ENCODE peak calls at places on chromosomes 12 and 14, in five cellular contexts. One of them, this sample, is unnamed.

GRCh38 chr12:32501835-32502333 is 102.5 kb downstream of the FGD4 start:
- DNase-seq in fibroblast of lung: peak; percentile 91
- DNase-seq in IMR-90: peak; percentile 81
- DNase-seq in HCT116: no peak
- DNase-seq in adipocyte: peak; percentile 65
- DNase-seq in this sample: peak; percentile 72

GRCh38 chr12:20369164-20370000 is 1.0 kb downstream of the PDE3A start:
- DNase-seq in HCT116: no peak
- DNase-seq in adipocyte: peak; percentile 80
- DNase-seq in fibroblast of lung: peak; percentile 43
- DNase-seq in IMR-90: peak; percentile 39
- DNase-seq in this sample: peak; percentile 65

GRCh38 chr12:51364026-51364425 is 17.5 kb upstream of the CELA1 start:
- DNase-seq in IMR-90: no peak
- DNase-seq in adipocyte: no peak
- DNase-seq in fibroblast of lung: no peak
- DNase-seq in HCT116: no peak
- DNase-seq in this sample: no peak

GRCh38 chr12:15356831-15357456 is 34.6 kb downstream of the PTPRO start:
- DNase-seq in fibroblast of lung: no peak
- DNase-seq in HCT116: no peak
- DNase-seq in adipocyte: no peak
- DNase-seq in IMR-90: no peak
- DNase-seq in this sample: no peak

GRCh38 chr14:89574420-89574819 is 157.4 kb upstream of the FOXN3 start:
- DNase-seq in HCT116: no peak
- DNase-seq in IMR-90: no peak
- DNase-seq in fibroblast of lung: no peak
- DNase-seq in adipocyte: no peak
- DNase-seq in this sample: no peak

GRCh38 chr14:69429643-69430042 is 31.2 kb downstream of the SLC39A9 start:
- DNase-seq in IMR-90: no peak
- DNase-seq in HCT116: no peak
- DNase-seq in adipocyte: no peak
- DNase-seq in fibroblast of lung: no peak
- DNase-seq in this sample: no peak

GRCh38 chr14:31122921-31123320 is 84.7 kb downstream of the HECTD1 start:
- DNase-seq in fibroblast of lung: no peak
- DNase-seq in adipocyte: no peak
- DNase-seq in HCT116: no peak
- DNase-seq in IMR-90: no peak
- DNase-seq in this sample: no peak

GRCh38 chr12:98483621-98484455 is 31.6 kb upstream of the TMPO start:
- DNase-seq in HCT116: no peak
- DNase-seq in adipocyte: no peak
- DNase-seq in IMR-90: no peak
- DNase-seq in fibroblast of lung: no peak
- DNase-seq in this sample: no peak

GRCh38 chr12:94157891-94158495 is 9.6 kb downstream of the PLXNC1 start:
- DNase-seq in fibroblast of lung: no peak
- DNase-seq in adipocyte: no peak
- DNase-seq in HCT116: no peak
- DNase-seq in IMR-90: no peak
- DNase-seq in this sample: no peak

GRCh38 chr12:130715996-130716917 is at the start of gene RIMBP2:
- DNase-seq in IMR-90: peak; percentile 1
- DNase-seq in adipocyte: peak; percentile 41
- DNase-seq in fibroblast of lung: peak; percentile 16
- DNase-seq in HCT116: no peak
- DNase-seq in this sample: peak; percentile 39

GRCh38 chr12:19421503-19422282 is 17.6 kb upstream of the AEBP2 start:
- DNase-seq in adipocyte: no peak
- DNase-seq in HCT116: no peak
- DNase-seq in IMR-90: no peak
- DNase-seq in fibroblast of lung: no peak
- DNase-seq in this sample: no peak

GRCh38 chr14:37251778-37252177 is 54.0 kb downstream of the MIPOL1 start:
- DNase-seq in fibroblast of lung: peak; percentile 13
- DNase-seq in HCT116: no peak
- DNase-seq in IMR-90: no peak
- DNase-seq in adipocyte: no peak
- DNase-seq in this sample: peak; percentile 1

GRCh38 chr14:60753264-60754126 is 18.9 kb downstream of the MNAT1 start:
- DNase-seq in HCT116: no peak
- DNase-seq in fibroblast of lung: peak; percentile 66
- DNase-seq in IMR-90: peak; percentile 40
- DNase-seq in adipocyte: no peak
- DNase-seq in this sample: no peak

GRCh38 chr14:100586520-100587247 is 533 bp downstream of the BEGAIN start:
- DNase-seq in HCT116: peak; percentile 67
- DNase-seq in fibroblast of lung: no peak
- DNase-seq in IMR-90: no peak
- DNase-seq in adipocyte: peak; percentile 43
- DNase-seq in this sample: peak; percentile 49

GRCh38 chr14:70707138-70708038 is 65.7 kb downstream of the TTC9 start:
- DNase-seq in HCT116: peak; percentile 27
- DNase-seq in IMR-90: peak; percentile 41
- DNase-seq in fibroblast of lung: no peak
- DNase-seq in adipocyte: peak; percentile 8
- DNase-seq in this sample: peak; percentile 68

GRCh38 chr12:1911598-1912575 is 6.6 kb downstream of the CACNA2D4 start:
- DNase-seq in IMR-90: no peak
- DNase-seq in adipocyte: no peak
- DNase-seq in fibroblast of lung: no peak
- DNase-seq in HCT116: no peak
- DNase-seq in this sample: no peak

GRCh38 chr14:77691259-77691658 is 16.6 kb downstream of the ALKBH1 start:
- DNase-seq in HCT116: no peak
- DNase-seq in adipocyte: no peak
- DNase-seq in IMR-90: no peak
- DNase-seq in fibroblast of lung: no peak
- DNase-seq in this sample: no peak

GRCh38 chr14:74913986-74914573 is 9.0 kb downstream of the RPS6KL1 start:
- DNase-seq in IMR-90: peak; percentile 77
- DNase-seq in fibroblast of lung: peak; percentile 83
- DNase-seq in adipocyte: peak; percentile 94
- DNase-seq in HCT116: peak; percentile 12
- DNase-seq in this sample: peak; percentile 90

GRCh38 chr12:19205120-19205519 is 75.6 kb downstream of the PLEKHA5 start:
- DNase-seq in IMR-90: no peak
- DNase-seq in HCT116: no peak
- DNase-seq in fibroblast of lung: no peak
- DNase-seq in adipocyte: no peak
- DNase-seq in this sample: peak; percentile 50

GRCh38 chr12:50581226-50582184 is 76.7 kb downstream of the DIP2B start:
- DNase-seq in IMR-90: peak; percentile 93
- DNase-seq in fibroblast of lung: peak; percentile 51
- DNase-seq in HCT116: no peak
- DNase-seq in adipocyte: peak; percentile 45
- DNase-seq in this sample: peak; percentile 95

GRCh38 chr12:47349770-47350408 is 270.1 kb upstream of the AMIGO2 start:
- DNase-seq in fibroblast of lung: no peak
- DNase-seq in IMR-90: peak; percentile 68
- DNase-seq in HCT116: no peak
- DNase-seq in adipocyte: no peak
- DNase-seq in this sample: peak; percentile 59

DNA sequence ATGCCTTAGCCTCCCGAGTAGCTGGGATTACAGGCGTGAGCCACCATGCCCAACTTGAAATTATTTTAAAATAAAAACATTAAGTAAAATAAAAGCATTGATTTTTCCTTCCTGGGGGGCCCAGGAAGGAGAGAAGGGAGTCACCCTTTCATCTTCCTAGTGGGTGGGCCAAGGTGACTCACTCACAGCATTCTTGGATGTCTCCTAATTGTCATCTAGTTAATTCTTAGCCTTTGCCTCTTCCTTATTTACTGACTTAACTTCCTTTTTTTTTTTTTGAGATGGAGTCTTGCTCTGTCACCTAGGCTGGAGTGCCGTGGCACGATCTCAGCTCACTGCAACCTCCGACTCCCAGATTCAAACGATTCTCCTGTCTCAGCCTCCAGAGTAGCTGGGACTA is 29.2 kb downstream of the TMEM120B start:
- DNase-seq in HCT116: no peak
- DNase-seq in IMR-90: no peak
- DNase-seq in fibroblast of lung: no peak
- DNase-seq in adipocyte: no peak
- DNase-seq in this sample: no peak
- H3K4me3 ChIP-seq in HCT116: no peak overlapping the region
- H3K4me3 ChIP-seq in IMR-90: no peak overlapping the region
- H3K4me3 ChIP-seq in fibroblast of lung: no peak overlapping the region
- H3K4me3 ChIP-seq in adipocyte: no peak overlapping the region
- H3K4me3 ChIP-seq in this sample: no peak overlapping the region

GRCh38 chr14:56268653-56269052 is 150.4 kb downstream of the PELI2 start:
- DNase-seq in fibroblast of lung: peak; percentile 48
- DNase-seq in IMR-90: peak; percentile 44
- DNase-seq in HCT116: no peak
- DNase-seq in adipocyte: no peak
- DNase-seq in this sample: no peak

GRCh38 chr14:56273949-56274348 is 155.7 kb downstream of the PELI2 start:
- DNase-seq in fibroblast of lung: no peak
- DNase-seq in IMR-90: no peak
- DNase-seq in HCT116: no peak
- DNase-seq in adipocyte: no peak
- DNase-seq in this sample: peak; percentile 11

GRCh38 chr14:56274556-56274955 is 156.3 kb downstream of the PELI2 start:
- DNase-seq in IMR-90: no peak
- DNase-seq in HCT116: no peak
- DNase-seq in fibroblast of lung: no peak
- DNase-seq in adipocyte: peak; percentile 58
- DNase-seq in this sample: peak; percentile 62

GRCh38 chr14:56273151-56273550 is 154.9 kb downstream of the PELI2 start:
- DNase-seq in fibroblast of lung: peak; percentile 15
- DNase-seq in HCT116: no peak
- DNase-seq in adipocyte: peak; percentile 47
- DNase-seq in IMR-90: peak; percentile 59
- DNase-seq in this sample: peak; percentile 93

GRCh38 chr14:56271988-56272387 is 153.8 kb downstream of the PELI2 start:
- DNase-seq in fibroblast of lung: no peak
- DNase-seq in adipocyte: peak; percentile 73
- DNase-seq in HCT116: no peak
- DNase-seq in IMR-90: peak; percentile 71
- DNase-seq in this sample: peak; percentile 89
- H3K9ac ChIP-seq in fibroblast of lung: no peak overlapping the region
- H3K9ac ChIP-seq in adipocyte: no peak overlapping the region
- H3K9ac ChIP-seq in HCT116: no peak overlapping the region
- H3K9ac ChIP-seq in IMR-90: no peak overlapping the region
- H3K9ac ChIP-seq in this sample: peak overlapping the region; percentile 14

GRCh38 chr12:95742586-95742985 is 48.0 kb downstream of the NTN4 start:
- DNase-seq in adipocyte: no peak
- DNase-seq in fibroblast of lung: no peak
- DNase-seq in IMR-90: no peak
- DNase-seq in HCT116: no peak
- DNase-seq in this sample: no peak
- H3K27me3 ChIP-seq in adipocyte: no peaks in the 10 kb centered on the region
- H3K27me3 ChIP-seq in fibroblast of lung: peaks cover 2% of the 10 kb centered on the region
- H3K27me3 ChIP-seq in IMR-90: no peaks in the 10 kb centered on the region
- H3K27me3 ChIP-seq in HCT116: no peaks in the 10 kb centered on the region
- H3K27me3 ChIP-seq in this sample: peaks cover 3% of the 10 kb centered on the region

GRCh38 chr12:12610711-12611110 is 965 bp upstream of the CREBL2 start:
- DNase-seq in HCT116: no peak
- DNase-seq in adipocyte: no peak
- DNase-seq in fibroblast of lung: no peak
- DNase-seq in IMR-90: no peak
- DNase-seq in this sample: no peak

GRCh38 chr12:12614342-12614741 is 2.7 kb downstream of the CREBL2 start:
- DNase-seq in fibroblast of lung: no peak
- DNase-seq in HCT116: no peak
- DNase-seq in IMR-90: no peak
- DNase-seq in adipocyte: no peak
- DNase-seq in this sample: no peak

GRCh38 chr12:12612403-12612802 is 727 bp downstream of the CREBL2 start:
- DNase-seq in fibroblast of lung: peak; percentile 64
- DNase-seq in adipocyte: peak; percentile 67
- DNase-seq in IMR-90: peak; percentile 80
- DNase-seq in HCT116: no peak
- DNase-seq in this sample: peak; percentile 73

GRCh38 chr12:12611512-12612306 is at the start of gene CREBL2:
- DNase-seq in fibroblast of lung: peak; percentile 99
- DNase-seq in adipocyte: peak; percentile 96
- DNase-seq in HCT116: peak; percentile 91
- DNase-seq in IMR-90: peak; percentile 95
- DNase-seq in this sample: peak; percentile 96

DNA sequence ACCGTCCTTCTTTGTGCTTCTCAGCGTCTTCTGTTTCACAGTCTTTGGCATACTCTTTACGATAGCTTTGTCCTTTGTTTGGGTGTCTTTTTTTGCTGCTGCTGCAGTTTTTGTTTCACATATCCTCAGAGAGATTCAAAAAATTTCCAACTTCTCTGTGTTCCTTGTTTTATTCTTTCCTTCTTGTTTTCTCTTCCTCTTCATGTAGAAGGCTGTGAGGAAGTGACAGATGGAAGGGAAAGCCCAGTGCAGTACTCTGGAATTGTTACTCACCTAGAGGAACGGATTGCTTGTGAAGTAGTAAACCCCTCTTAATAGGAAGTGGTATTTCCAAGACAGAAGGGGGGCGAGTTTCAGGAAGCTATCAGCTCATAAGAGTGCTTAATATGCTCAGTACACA is 1.7 kb downstream of the CREBL2 start:
- DNase-seq in adipocyte: no peak
- DNase-seq in fibroblast of lung: no peak
- DNase-seq in HCT116: no peak
- DNase-seq in IMR-90: no peak
- DNase-seq in this sample: peak; percentile 16
- H3K4me3 ChIP-seq in adipocyte: peak overlapping the region; percentile 94
- H3K4me3 ChIP-seq in fibroblast of lung: peak overlapping the region; percentile 88
- H3K4me3 ChIP-seq in HCT116: no peak overlapping the region
- H3K4me3 ChIP-seq in IMR-90: no peak overlapping the region
- H3K4me3 ChIP-seq in this sample: peak overlapping the region; percentile 81

DNA sequence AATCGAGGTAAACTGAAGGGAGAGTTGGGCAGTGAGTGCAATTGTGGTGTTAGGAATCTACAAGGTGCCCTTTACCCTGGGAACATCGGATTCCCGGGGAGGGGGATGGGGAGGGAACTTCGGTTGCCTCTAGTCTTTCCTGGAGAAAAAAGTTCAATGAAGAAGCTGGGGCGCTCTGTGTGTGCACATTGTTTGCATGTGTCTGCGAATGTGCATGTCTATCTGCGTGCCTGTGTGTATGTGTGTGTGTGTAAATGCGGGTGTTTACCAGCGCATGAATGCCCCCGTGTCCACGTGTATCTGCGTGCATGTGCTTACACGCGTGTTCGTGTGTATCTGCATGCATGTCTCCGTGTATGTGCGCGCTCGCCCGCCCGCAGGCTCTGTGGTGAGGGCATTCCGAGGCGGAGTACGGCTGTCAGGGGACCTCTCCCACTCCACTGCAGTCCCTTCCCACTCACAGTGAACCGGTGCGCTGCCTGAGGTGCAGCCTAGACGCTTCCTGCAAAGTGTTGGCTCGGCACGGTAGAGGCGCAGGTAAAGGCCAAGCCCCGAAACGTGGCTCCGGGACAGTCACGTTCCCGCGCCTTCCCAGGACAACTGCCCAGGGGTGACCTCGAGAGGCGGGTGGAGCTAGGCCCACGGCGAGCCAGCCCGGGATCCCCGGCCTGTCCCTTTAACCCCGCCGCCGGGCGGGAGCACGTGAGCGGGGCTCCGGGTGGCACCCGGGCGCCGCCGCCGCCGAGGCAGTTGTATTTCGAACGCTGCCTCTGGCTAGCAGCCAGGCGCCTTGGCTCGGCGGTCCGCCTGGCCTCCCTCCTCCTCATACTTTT is 586 bp upstream of the HMGA2 start:
- DNase-seq in fibroblast of lung: peak; percentile 63
- DNase-seq in adipocyte: peak; percentile 87
- DNase-seq in HCT116: peak; percentile 74
- DNase-seq in IMR-90: peak; percentile 58
- DNase-seq in this sample: peak; percentile 89
- H3K9ac ChIP-seq in fibroblast of lung: peak overlapping the region; percentile 85
- H3K9ac ChIP-seq in adipocyte: peak overlapping the region; percentile 93
- H3K9ac ChIP-seq in HCT116: peak overlapping the region; percentile 98
- H3K9ac ChIP-seq in IMR-90: peak overlapping the region; percentile 94
- H3K9ac ChIP-seq in this sample: peak overlapping the region; percentile 86

This sample was measured in GM23248.